ENCODE peak calls at places on chromosome 2, in five cellular contexts. T is right cardiac atrium; A is stimulated activated naive B cell treated with anti-CD40 and anti-IgM and Interleukin-4, amounts not matched to agents 10 μg/mL and 1 μg/mL and 100 μg/mL, for 72 hours; Q is stomach; X is testis. Z is an unnamed sample.

GRCh38 chr2:181954538-181954883 is 31.1 kb upstream of the PPP1R1C start:
- DNase-seq in A (no peak), T (no peak), X (no peak), Q (no peak), Z (no peak)

GRCh38 chr2:54365661-54366060 is 90.5 kb upstream of the SPTBN1 start:
- DNase-seq in A (no peak), Q (no peak), X (no peak), T (no peak), Z (no peak)

GRCh38 chr2:15163316-15163715 is 397.8 kb downstream of the NBAS start:
- DNase-seq in Q (no peak), T (no peak), X (no peak), A (no peak), Z (no peak)

GRCh38 chr2:173571021-173571821 is 216.5 kb downstream of the CDCA7 start:
- DNase-seq in Q (no peak), X (peak; percentile 21), T (no peak), A (no peak), Z (no peak)

GRCh38 chr2:105906481-105906880 is 161.8 kb downstream of the NCK2 start:
- DNase-seq in X (no peak), Q (no peak), T (no peak), A (no peak), Z (no peak)

GRCh38 chr2:239022437-239023260 is 174.8 kb downstream of the TWIST2 start:
- DNase-seq in A (no peak), X (no peak), T (no peak), Q (no peak), Z (no peak)

GRCh38 chr2:178579006-178579405 is 98.7 kb downstream of the PLEKHA3 start:
- DNase-seq in X (no peak), A (no peak), Q (no peak), T (no peak), Z (no peak)

GRCh38 chr2:128809256-128809636 is 490.6 kb upstream of the HS6ST1 start:
- DNase-seq in Q (no peak), X (no peak), T (no peak), A (no peak), Z (no peak)

GRCh38 chr2:238580486-238580885 is 153.8 kb downstream of the ASB1 start:
- DNase-seq in Q (peak; percentile 16), A (no peak), X (no peak), T (no peak), Z (no peak)

GRCh38 chr2:86193901-86194567 is 1.2 kb downstream of the IMMT start:
- DNase-seq in X (no peak), A (no peak), Q (no peak), T (no peak), Z (no peak)

GRCh38 chr2:18119883-18120282 is 241.4 kb downstream of the KCNS3 start:
- DNase-seq in A (no peak), T (no peak), X (no peak), Q (no peak), Z (no peak)

GRCh38 chr2:105950521-105951389 is 206.0 kb downstream of the NCK2 start:
- DNase-seq in A (no peak), T (no peak), X (no peak), Q (no peak), Z (no peak)

GRCh38 chr2:233835230-233836186 is 18.8 kb downstream of the HJURP start:
- DNase-seq in A (no peak), T (no peak), X (no peak), Q (peak; percentile 11), Z (peak; percentile 6)

GRCh38 chr2:148524519-148524919 is 120.0 kb upstream of the EPC2 start:
- DNase-seq in X (no peak), T (no peak), Q (no peak), A (no peak), Z (no peak)

GRCh38 chr2:102186676-102187190 is at the start of gene IL1RL2:
- DNase-seq in X (no peak), Q (peak; percentile 57), T (peak; percentile 39), A (no peak), Z (peak; percentile 46)

GRCh38 chr2:73970850-73971471 is 13.7 kb upstream of the TET3 start:
- DNase-seq in A (peak; percentile 51), T (peak; percentile 77), X (peak; percentile 83), Q (peak; percentile 91), Z (peak; percentile 82)

GRCh38 chr2:29923110-29923721 is 1.8 kb upstream of the ALK start:
- DNase-seq in X (peak; percentile 87), Q (peak; percentile 61), A (no peak), T (peak; percentile 60), Z (peak; percentile 46)

GRCh38 chr2:240935101-240935876 is 29.2 kb downstream of the CROCC2 start:
- DNase-seq in X (peak; percentile 14), T (no peak), A (no peak), Q (peak; percentile 19), Z (peak; percentile 4)

GRCh38 chr2:38116762-38117161 is 40.8 kb upstream of the CYP1B1 start:
- DNase-seq in T (peak; percentile 40), A (no peak), Q (no peak), X (no peak), Z (no peak)

GRCh38 chr2:45024600-45025291 is 15.5 kb upstream of the SIX2 start:
- DNase-seq in Q (no peak), A (no peak), T (peak; percentile 71), X (no peak), Z (no peak)

GRCh38 chr2:26861610-26862224 is 13.8 kb downstream of the DPYSL5 start:
- DNase-seq in Q (no peak), X (no peak), T (no peak), A (no peak), Z (no peak)

GRCh38 chr2:8679827-8680731 is 1.8 kb upstream of the ID2 start:
- DNase-seq in Q (peak; percentile 76), A (no peak), T (peak; percentile 40), X (peak; percentile 52), Z (peak; percentile 70)

GRCh38 chr2:239743206-239743605 is 281.9 kb downstream of the NDUFA10 start:
- DNase-seq in T (no peak), Q (no peak), A (no peak), X (no peak), Z (no peak)

GRCh38 chr2:19785432-19785831 is 116.4 kb downstream of the TTC32 start:
- DNase-seq in A (no peak), X (no peak), T (no peak), Q (no peak), Z (no peak)

GRCh38 chr2:54262015-54262765 is 6.2 kb upstream of the TSPYL6 start:
- DNase-seq in X (no peak), T (no peak), A (no peak), Q (no peak), Z (no peak)

GRCh38 chr2:241665731-241666440 is 20.7 kb downstream of the DTYMK start:
- DNase-seq in T (no peak), X (no peak), A (no peak), Q (no peak), Z (no peak)

GRCh38 chr2:230540332-230540731 is 124.3 kb downstream of the SP100 start:
- DNase-seq in Q (no peak), T (no peak), A (no peak), X (no peak), Z (no peak)

Z was measured in transverse colon.